ENCODE peak calls at places on chromosome 1, in nine cellular contexts. T is colonic mucosa; G is body of pancreas; A is psoas muscle; H is tibial artery; M is fibroblast of lung; C is HepG2; E is left ventricle myocardium inferior; B is CD8-positive, alpha-beta T cell. J is an unnamed sample.
A peak's percentile ranks its signal among the peaks of the same experiment; 100 is the strongest.

GRCh38 chr1:198106007-198106406 is 50.8 kb upstream of the NEK7 start:
- DNase-seq in T (no peak), G (no peak), A (no peak), H (no peak), M (no peak), C (no peak), E (no peak), B (no peak), J (no peak)

GRCh38 chr1:238624786-238625185 is 734.1 kb upstream of the ZP4 start:
- DNase-seq in T (no peak), G (no peak), A (no peak), H (no peak), M (no peak), C (no peak), E (no peak), B (no peak), J (no peak)

GRCh38 chr1:238252033-238252802 is 361.5 kb upstream of the ZP4 start:
- DNase-seq in T (peak; percentile 43), G (peak; percentile 86), A (no peak), H (no peak), M (peak; percentile 39), C (no peak), E (peak; percentile 41), B (no peak), J (peak; percentile 43)

GRCh38 chr1:21522525-21523038 is 13.4 kb downstream of the ALPL start:
- DNase-seq in T (no peak), G (no peak), A (no peak), H (no peak), M (no peak), C (no peak), E (no peak), B (no peak), J (no peak)

GRCh38 chr1:233844697-233845096 is 59.8 kb upstream of the SLC35F3 start:
- DNase-seq in T (no peak), G (no peak), A (no peak), H (no peak), M (no peak), C (no peak), E (no peak), B (no peak), J (no peak)

GRCh38 chr1:197967066-197967465 is 49.9 kb downstream of the LHX9 start:
- DNase-seq in T (no peak), G (no peak), A (no peak), H (no peak), M (no peak), C (no peak), E (no peak), B (no peak), J (no peak)

GRCh38 chr1:236129315-236129714 is 13.0 kb upstream of the GPR137B start:
- DNase-seq in T (no peak), G (no peak), A (no peak), H (no peak), M (no peak), C (no peak), E (no peak), B (no peak), J (no peak)

GRCh38 chr1:156859523-156860112 is 701 bp upstream of the INSRR start:
- DNase-seq in T (no peak), G (no peak), A (no peak), H (no peak), M (peak; percentile 10), C (no peak), E (no peak), B (peak; percentile 55), J (no peak)

GRCh38 chr1:30707412-30708360 is 15.7 kb downstream of the MATN1 start:
- DNase-seq in T (peak; percentile 76), G (peak; percentile 79), A (peak; percentile 74), H (peak; percentile 77), M (peak; percentile 59), C (peak; percentile 38), E (peak; percentile 67), B (peak; percentile 74), J (peak; percentile 80)

GRCh38 chr1:113390871-113391642 is 742 bp downstream of the MAGI3 start:
- DNase-seq in T (peak; percentile 86), G (peak; percentile 76), A (peak; percentile 46), H (peak; percentile 74), M (peak; percentile 25), C (no peak), E (peak; percentile 48), B (peak; percentile 68), J (peak; percentile 52)

GRCh38 chr1:40711465-40712404 is 20.2 kb downstream of the NFYC start:
- DNase-seq in T (peak; percentile 69), G (no peak), A (no peak), H (no peak), M (peak; percentile 41), C (peak; percentile 50), E (no peak), B (no peak), J (no peak)

GRCh38 chr1:97920832-97921571 is at the start of gene DPYD:
- DNase-seq in T (peak; percentile 88), G (peak; percentile 93), A (peak; percentile 90), H (peak; percentile 93), M (peak; percentile 86), C (peak; percentile 60), E (peak; percentile 91), B (peak; percentile 89), J (peak; percentile 90)

GRCh38 chr1:65512967-65513777 is 92.7 kb downstream of the LEPR start:
- DNase-seq in T (no peak), G (no peak), A (no peak), H (no peak), M (no peak), C (no peak), E (no peak), B (no peak), J (no peak)

GRCh38 chr1:147051136-147051535 is 113.0 kb downstream of the NBPF12 start:
- DNase-seq in T (no peak), G (no peak), A (no peak), H (no peak), M (no peak), C (no peak), E (no peak), B (no peak), J (no peak)

GRCh38 chr1:145958734-145959133 is 917 bp upstream of the LIX1L start:
- DNase-seq in T (no peak), G (no peak), A (no peak), H (no peak), M (no peak), C (no peak), E (no peak), B (no peak), J (no peak)
- H3K27ac ChIP-seq in T (no peak overlapping the region), G (no peak overlapping the region), A (peak overlapping the region; percentile 92), H (peak overlapping the region; percentile 99), M (no peak overlapping the region), C (no peak overlapping the region), E (peak overlapping the region; percentile 98), B (no peak overlapping the region), J (no peak overlapping the region)

GRCh38 chr1:210853276-210853675 is 280.7 kb downstream of the KCNH1 start:
- DNase-seq in T (no peak), G (no peak), A (no peak), H (no peak), M (no peak), C (no peak), E (no peak), B (no peak), J (no peak)

GRCh38 chr1:210855440-210855839 is 278.5 kb downstream of the KCNH1 start:
- DNase-seq in T (no peak), G (no peak), A (no peak), H (no peak), M (no peak), C (no peak), E (no peak), B (no peak), J (no peak)

GRCh38 chr1:210848474-210848873 is 285.5 kb downstream of the KCNH1 start:
- DNase-seq in T (no peak), G (no peak), A (no peak), H (no peak), M (no peak), C (no peak), E (no peak), B (no peak), J (no peak)

GRCh38 chr1:210850556-210850955 is 283.4 kb downstream of the KCNH1 start:
- DNase-seq in T (no peak), G (no peak), A (no peak), H (no peak), M (no peak), C (no peak), E (no peak), B (no peak), J (no peak)
- H3K27ac ChIP-seq in T (no peak overlapping the region), G (no peak overlapping the region), A (no peak overlapping the region), H (no peak overlapping the region), M (no peak overlapping the region), C (no peak overlapping the region), E (no peak overlapping the region), B (no peak overlapping the region), J (no peak overlapping the region)

DNA sequence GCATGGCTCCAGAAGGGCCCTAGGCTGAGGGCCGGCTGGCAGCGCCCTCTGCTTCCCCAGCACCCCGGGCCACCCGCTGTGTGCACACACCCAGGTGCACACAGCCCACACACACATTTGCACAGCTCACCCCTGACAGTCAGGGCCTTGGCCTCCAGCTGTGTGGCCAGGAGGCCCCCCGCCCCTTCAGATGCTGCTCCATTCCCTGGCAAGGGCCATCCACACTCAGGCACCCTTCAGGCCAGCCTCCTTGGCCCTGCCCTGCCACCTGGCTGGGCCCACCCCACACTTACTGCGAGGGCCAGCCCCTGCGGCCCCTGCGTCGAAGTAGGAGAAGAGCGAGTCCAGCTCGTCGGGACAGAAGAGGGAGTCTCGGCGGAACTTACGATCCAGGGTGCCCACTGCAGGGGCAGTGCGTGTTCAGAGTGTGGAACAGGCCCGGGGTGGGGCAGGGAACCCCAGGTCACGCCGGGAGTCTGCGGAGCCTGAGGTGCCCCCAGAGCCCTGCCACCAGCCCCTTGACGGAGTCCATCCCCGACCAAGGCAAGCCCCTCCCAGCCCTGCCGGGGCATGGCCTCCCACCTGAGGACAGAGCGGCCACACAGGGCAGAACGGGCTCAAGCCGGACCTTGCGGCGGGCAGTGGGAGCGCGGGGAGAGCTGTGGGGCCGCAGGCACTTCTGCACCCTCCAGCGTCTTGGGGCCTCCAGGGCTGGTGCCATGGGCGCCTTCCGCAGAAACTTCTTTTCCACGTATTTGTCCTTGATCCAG is 12.4 kb downstream of the ACAP3 start:
- DNase-seq in T (no peak), G (no peak), A (no peak), H (no peak), M (no peak), C (no peak), E (no peak), B (no peak), J (no peak)
- H3K27ac ChIP-seq in T (no peak overlapping the region), G (no peak overlapping the region), A (no peak overlapping the region), H (no peak overlapping the region), M (no peak overlapping the region), C (no peak overlapping the region), E (no peak overlapping the region), B (no peak overlapping the region), J (no peak overlapping the region)

DNA sequence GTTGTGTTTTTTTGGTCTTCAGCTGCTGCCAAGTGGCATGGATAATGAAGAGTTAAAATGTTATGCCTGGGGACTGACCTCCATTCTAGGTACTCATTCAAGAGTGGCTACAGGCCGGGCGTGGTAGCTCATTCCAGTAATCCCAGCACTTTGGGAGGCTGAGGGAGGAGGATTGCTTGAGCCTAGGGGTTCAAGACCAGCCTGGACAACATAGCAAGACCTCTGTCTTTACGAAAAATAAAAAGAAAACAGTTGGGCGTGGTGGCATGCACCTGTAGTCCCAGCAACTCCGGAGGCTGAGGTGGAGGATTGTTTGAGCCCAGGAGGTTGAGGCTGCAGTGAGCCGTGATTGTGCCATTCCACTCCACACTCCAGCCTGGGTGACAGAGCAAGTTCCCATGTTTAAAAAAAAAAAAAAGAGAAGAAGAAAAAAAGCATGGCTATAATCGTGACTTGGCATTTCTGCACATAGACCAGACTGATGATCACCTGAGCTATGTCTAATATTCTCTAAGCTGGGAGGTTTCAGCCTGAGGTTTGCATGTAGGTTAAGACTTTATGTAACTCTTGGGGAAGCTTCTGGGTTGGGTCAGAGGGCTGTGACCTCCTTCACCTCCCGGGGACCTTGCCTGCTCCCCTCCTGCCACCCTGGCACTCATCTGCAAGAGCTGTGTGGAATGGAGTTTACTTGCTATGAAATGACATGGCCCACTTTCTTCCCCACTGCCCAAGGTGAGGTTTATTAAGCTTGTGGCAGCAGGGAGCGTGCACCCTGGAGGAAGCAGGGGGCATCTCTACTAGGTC is 51.3 kb downstream of the DHRS3 start:
- DNase-seq in T (no peak), G (no peak), A (no peak), H (no peak), M (no peak), C (no peak), E (no peak), B (no peak), J (no peak)
- H3K27ac ChIP-seq in T (no peak overlapping the region), G (no peak overlapping the region), A (peak overlapping the region; percentile 30), H (peak overlapping the region; percentile 81), M (no peak overlapping the region), C (no peak overlapping the region), E (peak overlapping the region; percentile 68), B (no peak overlapping the region), J (no peak overlapping the region)